ENCODE peak calls at places on chromosomes 4 and X, in eight cellular contexts. P is RPMI7951; I is NCI-H146; T is lower leg skin; V is DMS 273 treated with DMSO at 0.1 percent for 48 hours; L is stimulated activated naive CD4-positive, alpha-beta T cell; U is pancreas; J is brain microvascular endothelial cell. N is an unnamed sample.

GRCh38 chrX:9935436-9935835 is 31.7 kb upstream of the CLDN34 start:
- DNase-seq in I (no peak), V (no peak), U (no peak), T (no peak), J (no peak), L (no peak), P (no peak), N (no peak)

GRCh38 chrX:30659421-30659820 is 6.2 kb downstream of the GK start:
- DNase-seq in V (no peak), U (no peak), T (no peak), L (no peak), P (peak; percentile 67), I (no peak), J (peak; percentile 76), N (no peak)

GRCh38 chr4:140152760-140153418 is 1.1 kb downstream of the MAML3 start:
- DNase-seq in I (peak; percentile 50), P (peak; percentile 44), U (peak; percentile 65), V (no peak), L (peak; percentile 43), J (peak; percentile 60), T (peak; percentile 94), N (peak; percentile 64)

GRCh38 chr4:75708218-75708691 is 16.1 kb upstream of the USO1 start:
- DNase-seq in T (peak; percentile 13), V (no peak), P (no peak), I (no peak), L (peak; percentile 34), J (no peak), U (no peak), N (no peak)

GRCh38 chrX:37871626-37872302 is 24.4 kb upstream of the DYNLT3 start:
- DNase-seq in J (peak; percentile 91), I (no peak), U (no peak), L (no peak), P (peak; percentile 91), T (no peak), V (no peak), N (no peak)

GRCh38 chrX:18424482-18425198 is 768 bp upstream of the CDKL5 start:
- DNase-seq in T (no peak), V (peak; percentile 13), J (peak; percentile 26), P (peak; percentile 50), I (peak; percentile 44), U (peak; percentile 17), L (no peak), N (peak; percentile 28)

GRCh38 chr4:1834047-1834769 is 21.7 kb downstream of the LETM1 start:
- DNase-seq in L (no peak), T (no peak), U (no peak), J (no peak), V (no peak), I (no peak), P (no peak), N (no peak)

GRCh38 chr4:164803702-164804101 is 49.8 kb downstream of the SMIM31 start:
- DNase-seq in V (no peak), I (no peak), T (no peak), P (no peak), L (no peak), U (no peak), J (no peak), N (no peak)

GRCh38 chrX:76987381-76987780 is 459.8 kb upstream of the FGF16 start:
- DNase-seq in U (no peak), P (no peak), V (no peak), L (no peak), J (no peak), I (no peak), T (no peak), N (no peak)

GRCh38 chr4:14143892-14144291 is 516.4 kb upstream of the BOD1L1 start:
- DNase-seq in I (no peak), U (no peak), J (no peak), L (no peak), V (no peak), P (no peak), T (no peak), N (no peak)

GRCh38 chr4:25446611-25447010 is 69.5 kb downstream of the ANAPC4 start:
- DNase-seq in L (no peak), I (peak; percentile 52), U (no peak), P (no peak), J (no peak), T (no peak), V (no peak), N (no peak)

GRCh38 chr4:128123036-128123435 is 61.9 kb downstream of the LARP1B start:
- DNase-seq in V (no peak), J (no peak), I (no peak), P (peak; percentile 37), U (no peak), T (no peak), L (no peak), N (no peak)